ENCODE peak calls at places on chromosomes 12 and 14, in nine cellular contexts. R is prostate gland, L is transverse colon, D is tibial nerve, O is A549, H is adrenal gland, I is ovary, E is HCT116, V is testis. X is an unnamed sample.

GRCh38 chr12:71186571-71187288 is 28.9 kb upstream of the TSPAN8 start:
- DNase-seq in R (no peak), L (no peak), D (no peak), O (no peak), H (no peak), I (no peak), E (no peak), V (no peak), X (no peak)

GRCh38 chr12:3107071-3107583 is 29.9 kb downstream of the TSPAN9 start:
- DNase-seq in R (no peak), L (no peak), D (no peak), O (no peak), H (peak), I (peak), E (no peak), V (no peak), X (no peak)

GRCh38 chr12:81231574-81232368 is 153.9 kb downstream of the ACSS3 start:
- DNase-seq in R (no peak), L (no peak), D (no peak), O (no peak), H (no peak), I (no peak), E (no peak), V (no peak), X (no peak)

GRCh38 chr12:92624236-92624635 is 78.6 kb upstream of the PLEKHG7 start:
- DNase-seq in R (no peak), L (no peak), D (no peak), O (peak), H (no peak), I (no peak), E (no peak), V (no peak), X (no peak)

GRCh38 chr12:79364197-79364596 is 326.6 kb downstream of the PAWR start:
- DNase-seq in R (no peak), L (no peak), D (no peak), O (peak), H (no peak), I (no peak), E (no peak), V (no peak), X (no peak)

GRCh38 chr14:58362798-58363412 is 32.8 kb upstream of the TOMM20L start:
- DNase-seq in R (no peak), L (no peak), D (no peak), O (peak), H (no peak), I (no peak), E (peak), V (no peak), X (no peak)

GRCh38 chr12:9784816-9785215 is 24.1 kb upstream of the CD69 start:
- DNase-seq in R (no peak), L (no peak), D (no peak), O (no peak), H (no peak), I (no peak), E (no peak), V (no peak), X (no peak)

GRCh38 chr14:54947230-54947629 is 44.6 kb upstream of the GCH1 start:
- DNase-seq in R (no peak), L (no peak), D (no peak), O (no peak), H (no peak), I (no peak), E (no peak), V (no peak), X (no peak)

GRCh38 chr14:104770072-104770579 is 17.2 kb downstream of the SIVA1 start:
- DNase-seq in R (no peak), L (no peak), D (no peak), O (no peak), H (no peak), I (no peak), E (no peak), V (no peak), X (no peak)

GRCh38 chr14:24135834-24136683 is at the start of gene PSME1:
- DNase-seq in R (peak), L (peak), D (peak), O (peak), H (peak), I (peak), E (peak), V (peak), X (peak)
- H3K27ac ChIP-seq in R (peak), L (peak), D (peak), O (peak), H (peak), I (peak), E (peak), V (peak), X (peak)

GRCh38 chr12:68667896-68668295 is 18.9 kb upstream of the NUP107 start:
- DNase-seq in R (no peak), L (no peak), D (no peak), O (no peak), H (no peak), I (no peak), E (no peak), V (no peak), X (no peak)

GRCh38 chr12:68667286-68667685 is 19.5 kb upstream of the NUP107 start:
- DNase-seq in R (no peak), L (no peak), D (no peak), O (no peak), H (no peak), I (no peak), E (no peak), V (no peak), X (no peak)

GRCh38 chr12:68665016-68665569 is 21.7 kb upstream of the NUP107 start:
- DNase-seq in R (no peak), L (no peak), D (no peak), O (peak), H (no peak), I (no peak), E (no peak), V (no peak), X (no peak)
- TF ChIP-seq POLR2A in R (no peak), L (no peak), D (no peak), O (no peak), H (no peak), I (no peak), E (no peak), V (no peak), X (no peak)

GRCh38 chr12:124664395-124665111 is 97.1 kb upstream of the NCOR2 start:
- DNase-seq in R (no peak), L (no peak), D (no peak), O (no peak), H (no peak), I (no peak), E (no peak), V (no peak), X (no peak)
- H3K27ac ChIP-seq in R (no peak), L (no peak), D (no peak), O (no peak), H (no peak), I (no peak), E (no peak), V (no peak), X (no peak)

GRCh38 chr12:54129028-54129903 is 59.5 kb downstream of the SMUG1 start:
- DNase-seq in R (no peak), L (no peak), D (no peak), O (no peak), H (no peak), I (no peak), E (no peak), V (no peak), X (no peak)

GRCh38 chr12:54128466-54128865 is 60.3 kb downstream of the SMUG1 start:
- DNase-seq in R (no peak), L (no peak), D (no peak), O (no peak), H (no peak), I (no peak), E (no peak), V (no peak), X (no peak)

GRCh38 chr12:54127538-54128259 is 61.1 kb downstream of the SMUG1 start:
- DNase-seq in R (no peak), L (no peak), D (no peak), O (no peak), H (no peak), I (no peak), E (no peak), V (no peak), X (no peak)

GRCh38 chr12:54125950-54126695 is 62.7 kb downstream of the SMUG1 start:
- DNase-seq in R (no peak), L (peak), D (peak), O (no peak), H (peak), I (peak), E (no peak), V (no peak), X (no peak)

DNA sequence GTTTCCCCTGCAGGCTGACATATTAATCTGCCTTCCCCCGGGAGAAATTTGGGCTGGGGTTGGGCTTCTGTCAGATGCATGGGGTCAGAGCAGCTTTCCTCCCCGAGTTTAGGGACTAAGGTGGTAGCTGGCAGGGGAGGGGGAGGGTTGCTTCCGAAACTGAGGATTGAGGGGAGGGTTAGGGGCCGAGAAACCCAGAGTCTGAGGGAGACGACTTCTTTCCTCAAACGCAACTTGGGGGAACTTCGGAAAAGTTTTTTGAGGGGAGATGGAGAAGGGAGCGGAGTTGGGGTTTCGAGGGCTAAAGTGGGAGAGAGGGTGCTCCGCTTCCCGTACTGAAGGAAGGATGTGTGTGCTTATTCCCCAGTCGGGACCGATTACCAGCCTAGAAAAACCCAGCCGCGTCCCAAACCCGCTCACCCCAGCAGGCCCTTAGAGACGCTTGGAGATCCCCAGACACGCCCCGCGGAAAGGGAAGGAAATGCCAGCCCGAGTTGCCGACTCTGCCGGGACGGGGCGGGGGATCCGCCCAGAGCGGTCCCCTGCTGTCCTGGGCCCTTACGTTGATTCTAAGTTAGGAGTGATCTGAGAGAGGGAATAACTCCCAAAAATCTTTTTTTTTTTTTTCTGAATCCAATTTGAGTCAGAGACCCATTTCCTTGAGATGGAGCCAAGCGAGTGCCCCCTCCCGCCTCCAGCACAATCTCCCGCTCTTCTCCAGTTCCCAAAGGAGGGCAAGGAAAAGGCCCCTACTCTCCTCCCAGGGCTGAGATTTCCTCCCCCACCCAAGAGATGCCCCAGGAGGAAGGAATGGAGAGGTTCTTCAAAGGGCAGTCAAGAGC is 61.9 kb downstream of the SMUG1 start:
- DNase-seq in R (no peak), L (peak), D (peak), O (no peak), H (peak), I (peak), E (no peak), V (peak), X (no peak)
- TF ChIP-seq POLR2A in R (no peak), L (no peak), D (peak), O (no peak), H (peak), I (peak), E (no peak), V (no peak), X (no peak)

X was measured in right lobe of liver.